ENCODE peak calls at places on chromosomes 12 and 14, in six cellular contexts. V is tibial artery, R is RWPE1, F is heart right ventricle, N is HCT116, T is brain microvascular endothelial cell. X is an unnamed sample.

GRCh38 chr12:39000370-39000769 is 95.0 kb upstream of the CPNE8 start:
- DNase-seq in V (no peak), R (no peak), F (no peak), N (no peak), T (no peak), X (no peak)

GRCh38 chr14:58994130-58994529 is 194.3 kb upstream of the DAAM1 start:
- DNase-seq in V (no peak), R (no peak), F (no peak), N (no peak), T (no peak), X (no peak)

GRCh38 chr14:60166144-60166543 is 946 bp upstream of the DHRS7 start:
- DNase-seq in V (no peak), R (no peak), F (no peak), N (no peak), T (no peak), X (no peak)

GRCh38 chr12:114769634-114770033 is 85.7 kb upstream of the TBX3 start:
- DNase-seq in V (no peak), R (no peak), F (no peak), N (no peak), T (no peak), X (no peak)

GRCh38 chr12:3326850-3327780 is 163.9 kb upstream of the PRMT8 start:
- DNase-seq in V (no peak), R (no peak), F (peak), N (no peak), T (no peak), X (no peak)

GRCh38 chr12:7061138-7061537 is 620 bp downstream of the C1S start:
- DNase-seq in V (no peak), R (no peak), F (no peak), N (no peak), T (no peak), X (no peak)

GRCh38 chr12:53737951-53738833 is 10.9 kb upstream of the CALCOCO1 start:
- DNase-seq in V (no peak), R (no peak), F (no peak), N (no peak), T (no peak), X (no peak)

GRCh38 chr12:100141666-100141997 is 1.0 kb downstream of the BLTP3B start:
- DNase-seq in V (peak), R (peak), F (peak), N (peak), T (peak), X (no peak)

GRCh38 chr14:100568164-100568997 is 18.8 kb downstream of the BEGAIN start:
- DNase-seq in V (no peak), R (no peak), F (no peak), N (no peak), T (no peak), X (no peak)

GRCh38 chr12:71250186-71250585 is 92.4 kb upstream of the TSPAN8 start:
- DNase-seq in V (no peak), R (no peak), F (no peak), N (no peak), T (no peak), X (no peak)

GRCh38 chr12:28343687-28344086 is 153.4 kb downstream of the CCDC91 start:
- DNase-seq in V (no peak), R (no peak), F (no peak), N (no peak), T (no peak), X (no peak)

GRCh38 chr12:115752913-115753726 is 524.4 kb downstream of the MED13L start:
- DNase-seq in V (peak), R (peak), F (peak), N (peak), T (peak), X (no peak)

GRCh38 chr12:50482566-50482965 is 22.2 kb upstream of the DIP2B start:
- DNase-seq in V (no peak), R (no peak), F (no peak), N (no peak), T (peak), X (no peak)

GRCh38 chr14:81453166-81453766 is 53.1 kb upstream of the STON2 start:
- DNase-seq in V (peak), R (peak), F (peak), N (peak), T (peak), X (peak)

GRCh38 chr12:94725375-94726168 is 75.2 kb upstream of the TMCC3 start:
- DNase-seq in V (peak), R (peak), F (peak), N (peak), T (peak), X (no peak)

GRCh38 chr12:94326727-94327126 is 132.9 kb downstream of the CEP83 start:
- DNase-seq in V (no peak), R (no peak), F (no peak), N (no peak), T (peak), X (no peak)

GRCh38 chr12:3293446-3294161 is 197.4 kb upstream of the PRMT8 start:
- DNase-seq in V (no peak), R (peak), F (no peak), N (no peak), T (peak), X (no peak)

GRCh38 chr12:132812631-132813305 is 15.9 kb downstream of the GOLGA3 start:
- DNase-seq in V (no peak), R (no peak), F (no peak), N (no peak), T (peak), X (no peak)

GRCh38 chr12:126617312-126617711 is 1552.1 kb downstream of the AACS start:
- DNase-seq in V (no peak), R (no peak), F (no peak), N (no peak), T (no peak), X (no peak)

GRCh38 chr14:104542871-104543830 is 36.4 kb upstream of the C14orf180 start:
- DNase-seq in V (no peak), R (no peak), F (no peak), N (no peak), T (no peak), X (no peak)

GRCh38 chr12:101027816-101028215 is 182.2 kb downstream of the SLC5A8 start:
- DNase-seq in V (no peak), R (no peak), F (no peak), N (no peak), T (no peak), X (no peak)

GRCh38 chr12:104793280-104793679 is 164.8 kb downstream of the SLC41A2 start:
- DNase-seq in V (peak), R (peak), F (no peak), N (no peak), T (no peak), X (no peak)

GRCh38 chr14:93079321-93079720 is 36.4 kb downstream of the ITPK1 start:
- DNase-seq in V (no peak), R (no peak), F (no peak), N (no peak), T (no peak), X (no peak)

GRCh38 chr14:105067969-105068301 is 2.7 kb upstream of the GPR132 start:
- DNase-seq in V (no peak), R (no peak), F (no peak), N (no peak), T (no peak), X (no peak)

GRCh38 chr12:78087363-78087675 is 256.6 kb downstream of the NAV3 start:
- DNase-seq in V (no peak), R (no peak), F (no peak), N (no peak), T (no peak), X (no peak)

GRCh38 chr12:69332815-69333358 is 15.3 kb upstream of the LYZ start:
- DNase-seq in V (no peak), R (no peak), F (no peak), N (no peak), T (no peak), X (no peak)

GRCh38 chr14:100677925-100678765 is 48.5 kb upstream of the DLK1 start:
- DNase-seq in V (peak), R (no peak), F (peak), N (no peak), T (no peak), X (peak)

GRCh38 chr12:69000069-69000468 is 67.1 kb upstream of the CPM start:
- DNase-seq in V (no peak), R (no peak), F (no peak), N (no peak), T (peak), X (no peak)

GRCh38 chr12:100895197-100895596 is 100.6 kb downstream of the ANO4 start:
- DNase-seq in V (no peak), R (no peak), F (no peak), N (no peak), T (no peak), X (no peak)

GRCh38 chr14:56894591-56894991 is 84.3 kb upstream of the OTX2 start:
- DNase-seq in V (no peak), R (no peak), F (no peak), N (no peak), T (no peak), X (no peak)

GRCh38 chr12:103944964-103945363 is 14.8 kb downstream of the HSP90B1 start:
- DNase-seq in V (no peak), R (no peak), F (no peak), N (no peak), T (no peak), X (no peak)

GRCh38 chr12:96828169-96828789 is 78.8 kb upstream of the NEDD1 start:
- DNase-seq in V (no peak), R (no peak), F (no peak), N (no peak), T (no peak), X (no peak)

GRCh38 chr14:23638414-23639047 is 2.4 kb downstream of the DHRS2 start:
- DNase-seq in V (no peak), R (no peak), F (no peak), N (no peak), T (no peak), X (no peak)

GRCh38 chr14:89794096-89794495 is 160.4 kb downstream of the EFCAB11 start:
- DNase-seq in V (peak), R (no peak), F (no peak), N (no peak), T (no peak), X (no peak)

GRCh38 chr14:93402951-93403350 is 27.8 kb upstream of the UNC79 start:
- DNase-seq in V (no peak), R (no peak), F (no peak), N (no peak), T (no peak), X (no peak)

GRCh38 chr14:104103061-104104005 is 17.8 kb downstream of the ASPG start:
- DNase-seq in V (no peak), R (no peak), F (no peak), N (no peak), T (no peak), X (no peak)

GRCh38 chr14:68607081-68607851 is 185.6 kb downstream of the ZFP36L1 start:
- DNase-seq in V (peak), R (no peak), F (no peak), N (no peak), T (no peak), X (no peak)

GRCh38 chr12:49801141-49802063 is 26.8 kb downstream of the NCKAP5L start:
- DNase-seq in V (no peak), R (no peak), F (no peak), N (no peak), T (no peak), X (no peak)

GRCh38 chr12:75632452-75632851 is 121.0 kb upstream of the KRR1 start:
- DNase-seq in V (no peak), R (no peak), F (no peak), N (no peak), T (no peak), X (no peak)

GRCh38 chr12:75636607-75637006 is 125.2 kb upstream of the KRR1 start:
- DNase-seq in V (no peak), R (no peak), F (no peak), N (no peak), T (no peak), X (no peak)

GRCh38 chr12:75633789-75634188 is 122.4 kb upstream of the KRR1 start:
- DNase-seq in V (no peak), R (no peak), F (no peak), N (no peak), T (no peak), X (no peak)

GRCh38 chr12:75635606-75636444 is 124.4 kb upstream of the KRR1 start:
- DNase-seq in V (no peak), R (no peak), F (no peak), N (peak), T (peak), X (no peak)

DNA sequence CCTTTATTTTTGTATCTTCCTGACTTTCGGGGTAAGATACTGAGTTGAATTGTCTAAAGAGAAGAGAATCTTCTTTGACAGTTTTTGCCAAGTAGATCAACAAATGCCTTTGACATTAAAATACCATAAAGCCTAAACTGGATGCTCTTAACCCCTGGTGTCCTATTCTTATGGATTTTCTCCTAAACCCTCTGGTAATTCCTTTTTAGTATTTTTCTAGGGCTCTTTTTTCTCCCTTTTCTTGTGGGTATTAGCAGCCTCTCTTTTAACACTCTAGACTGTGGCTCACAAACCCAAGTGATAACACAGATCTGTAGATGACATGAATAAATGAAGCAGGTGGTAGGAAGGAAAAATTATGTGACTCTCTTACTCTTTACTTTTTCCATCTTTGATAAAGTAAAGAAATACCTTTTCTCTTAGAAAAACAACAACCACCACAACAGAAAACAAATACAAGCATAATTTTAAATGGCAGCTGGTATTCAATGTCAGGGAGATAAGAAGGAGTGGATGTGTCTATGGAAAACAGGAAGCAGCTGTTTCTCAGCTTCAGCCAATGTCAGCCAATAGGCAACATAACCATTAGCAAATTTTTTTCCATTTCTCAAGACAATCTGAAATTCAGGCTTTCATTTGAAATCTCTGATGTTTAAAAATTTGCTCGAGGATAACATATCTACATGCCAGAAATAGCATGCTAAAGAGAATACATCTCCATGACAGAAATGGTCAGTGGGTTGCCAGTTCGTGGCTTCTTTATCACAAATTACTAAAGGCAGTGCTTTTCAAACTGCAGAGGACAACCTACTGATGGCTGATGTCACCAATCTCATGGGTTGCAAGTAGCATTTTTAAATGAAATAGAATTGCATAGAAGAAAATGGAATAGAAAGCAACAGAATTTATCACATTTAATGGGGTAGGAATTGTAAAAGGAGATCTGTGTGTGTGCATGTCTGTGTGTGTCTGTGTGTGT is 123.1 kb upstream of the KRR1 start:
- DNase-seq in V (no peak), R (no peak), F (no peak), N (no peak), T (no peak), X (no peak)
- H3K27ac ChIP-seq in V (no peak), R (no peak), F (no peak), N (peak), T (peak), X (no peak)

DNA sequence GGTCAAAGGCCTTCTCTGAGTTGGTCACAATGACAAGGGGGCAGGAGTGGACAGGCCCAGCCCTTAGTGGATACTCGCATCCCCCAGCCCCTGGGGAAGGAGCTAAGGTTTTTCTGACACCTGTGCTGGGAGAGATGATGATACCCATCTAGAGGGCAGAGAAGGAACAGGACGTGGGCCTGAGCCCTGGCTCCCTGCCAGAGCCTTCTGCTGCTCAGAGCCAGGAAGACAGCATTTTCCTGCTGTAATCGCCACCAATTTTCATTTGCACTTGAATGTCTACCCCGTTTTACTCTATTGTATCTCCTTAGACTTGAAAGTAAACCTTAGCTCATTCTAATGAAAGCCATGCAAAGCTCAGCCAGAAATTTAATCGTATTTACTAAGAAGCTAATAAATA is 17.8 kb upstream of the TRAF3 start:
- DNase-seq in V (no peak), R (no peak), F (no peak), N (no peak), T (no peak), X (no peak)
- H3K27ac ChIP-seq in V (no peak), R (no peak), F (no peak), N (no peak), T (no peak), X (no peak)

DNA sequence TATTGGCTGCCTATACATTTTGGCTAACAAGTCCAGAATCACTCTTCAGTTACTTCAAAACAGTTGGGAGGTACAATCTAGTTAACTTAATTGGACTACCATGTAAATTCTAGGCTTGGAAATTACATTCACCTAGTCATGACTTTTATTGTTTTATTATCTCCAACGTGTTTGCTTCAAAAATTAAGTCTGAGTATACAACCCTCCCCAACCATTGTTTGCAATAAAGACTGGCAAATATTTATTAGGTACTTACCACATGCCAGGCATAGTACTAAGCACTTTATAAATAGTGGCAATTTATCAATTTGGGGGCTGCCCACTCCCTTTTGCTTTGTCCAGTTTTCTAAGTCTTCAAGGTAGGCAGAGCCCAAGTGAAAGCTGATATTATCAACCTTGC is 30.3 kb downstream of the TXNDC16 start:
- DNase-seq in V (no peak), R (no peak), F (no peak), N (no peak), T (no peak), X (no peak)
- H3K27ac ChIP-seq in V (no peak), R (no peak), F (no peak), N (no peak), T (no peak), X (no peak)

GRCh38 chr12:76649091-76649490 is 89.5 kb upstream of the OSBPL8 start:
- DNase-seq in V (no peak), R (no peak), F (no peak), N (no peak), T (no peak), X (no peak)
- H3K27ac ChIP-seq in V (no peak), R (no peak), F (no peak), N (no peak), T (no peak), X (no peak)

DNA sequence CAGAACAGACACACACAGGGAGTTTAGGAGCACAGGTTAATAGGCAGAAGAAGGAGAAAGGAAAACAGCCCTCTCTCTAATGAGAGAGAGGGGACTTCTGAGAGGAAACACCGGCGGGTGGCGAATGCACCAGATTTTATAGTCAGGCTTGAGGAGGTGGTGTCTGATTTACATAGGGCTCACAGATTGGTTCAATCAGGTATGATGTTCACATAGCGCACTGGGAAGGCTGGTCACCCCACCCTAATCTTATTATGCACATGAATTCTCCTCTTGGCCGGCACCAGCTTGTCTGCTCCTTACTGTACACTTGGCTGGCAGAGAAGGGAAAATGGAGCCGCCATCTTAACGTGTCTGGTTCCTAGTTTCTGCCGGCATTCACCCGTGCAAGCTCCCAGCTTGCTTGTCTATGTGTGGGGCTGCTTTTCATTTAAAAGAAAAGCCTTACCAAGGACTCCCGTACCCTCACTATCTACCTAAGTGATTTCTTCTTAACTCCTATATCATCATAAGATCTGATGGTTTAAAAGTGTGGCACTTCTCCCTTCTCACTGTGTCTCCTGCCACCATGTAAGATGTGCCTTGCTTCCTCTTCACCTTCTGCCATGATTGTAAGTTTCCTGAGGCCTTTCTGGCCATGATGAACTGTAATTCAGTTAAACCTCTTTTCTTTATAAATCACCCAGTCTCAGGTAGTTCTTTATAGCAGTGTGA is 15.1 kb downstream of the BCAT1 start:
- DNase-seq in V (no peak), R (no peak), F (no peak), N (no peak), T (no peak), X (no peak)
- H3K27ac ChIP-seq in V (no peak), R (no peak), F (no peak), N (no peak), T (no peak), X (no peak)

GRCh38 chr14:55804198-55804553 is 224.2 kb downstream of the KTN1 start:
- DNase-seq in V (no peak), R (no peak), F (no peak), N (no peak), T (no peak), X (no peak)

GRCh38 chr14:55805250-55805649 is 225.2 kb downstream of the KTN1 start:
- DNase-seq in V (no peak), R (no peak), F (no peak), N (no peak), T (no peak), X (no peak)

GRCh38 chr14:55807536-55807935 is 227.5 kb downstream of the KTN1 start:
- DNase-seq in V (no peak), R (no peak), F (no peak), N (no peak), T (no peak), X (no peak)

GRCh38 chr14:55807992-55808391 is 228.0 kb downstream of the KTN1 start:
- DNase-seq in V (no peak), R (no peak), F (no peak), N (no peak), T (no peak), X (no peak)

DNA sequence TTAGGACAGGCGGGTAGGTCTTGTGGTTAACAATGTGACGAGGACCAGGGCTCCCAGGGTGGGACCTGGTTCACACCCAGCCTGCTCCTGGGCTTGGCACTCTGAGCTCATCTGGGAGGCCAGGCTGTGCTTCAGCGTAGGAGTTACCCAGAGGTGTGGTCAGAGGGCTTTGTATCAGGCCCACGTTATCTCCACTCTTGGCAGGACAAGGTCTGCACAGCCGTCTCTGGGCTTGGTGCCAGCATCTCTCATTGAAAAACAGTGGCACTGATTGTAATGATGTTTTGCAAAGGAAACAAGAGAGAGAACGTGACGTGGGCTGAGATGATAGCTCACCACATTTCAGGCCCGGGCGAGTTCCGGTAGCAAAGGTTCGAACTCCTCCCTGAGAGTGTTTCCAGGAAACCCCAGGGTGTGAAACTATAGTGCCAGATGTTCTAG is 227.1 kb downstream of the KTN1 start:
- DNase-seq in V (peak), R (peak), F (peak), N (peak), T (peak), X (no peak)
- H3K27ac ChIP-seq in V (no peak), R (peak), F (no peak), N (peak), T (no peak), X (no peak)

X was measured in substantia nigra.